ENCODE peak calls at places on chromosomes 4 and X, in eight cellular contexts. F is IMR-90, R is AG10803, L is A549, O is breast epithelium, J is pancreas, H is fibroblast of pulmonary artery, V is uterus. P is an unnamed sample.
A peak's percentile ranks its signal among the peaks of the same experiment; 100 is the strongest.

GRCh38 chr4:60579335-60579734 is 620.8 kb upstream of the ADGRL3 start:
- DNase-seq in F (peak; percentile 40), R (no peak), L (no peak), O (no peak), J (no peak), H (no peak), V (no peak), P (no peak)

GRCh38 chr4:112567536-112567935 is 51.6 kb upstream of the NEUROG2 start:
- DNase-seq in F (no peak), R (no peak), L (no peak), O (no peak), J (no peak), H (no peak), V (no peak), P (no peak)

GRCh38 chrX:24513416-24513815 is 48.3 kb downstream of the PDK3 start:
- DNase-seq in F (no peak), R (no peak), L (no peak), O (no peak), J (no peak), H (no peak), V (no peak), P (no peak)

GRCh38 chr4:169440446-169440845 is 169.7 kb upstream of the SH3RF1 start:
- DNase-seq in F (no peak), R (no peak), L (no peak), O (no peak), J (no peak), H (no peak), V (no peak), P (no peak)

GRCh38 chr4:1584498-1584897 is 99.6 kb downstream of the FAM53A start:
- DNase-seq in F (no peak), R (no peak), L (no peak), O (no peak), J (peak; percentile 18), H (no peak), V (no peak), P (no peak)

GRCh38 chrX:103404225-103405008 is 28.1 kb downstream of the BEX3 start:
- DNase-seq in F (peak; percentile 91), R (peak; percentile 85), L (peak; percentile 88), O (peak; percentile 44), J (peak; percentile 58), H (peak; percentile 95), V (peak; percentile 49), P (peak; percentile 88)

GRCh38 chr4:142366821-142367220 is 479.3 kb downstream of the INPP4B start:
- DNase-seq in F (no peak), R (no peak), L (no peak), O (no peak), J (no peak), H (no peak), V (no peak), P (no peak)

GRCh38 chrX:71283409-71284143 is at the start of gene NONO:
- DNase-seq in F (peak; percentile 99), R (peak; percentile 99), L (peak; percentile 99), O (peak; percentile 85), J (peak; percentile 82), H (peak; percentile 99), V (peak; percentile 79), P (peak; percentile 99)

GRCh38 chr4:147052361-147052760 is 106.7 kb upstream of the TTC29 start:
- DNase-seq in F (no peak), R (no peak), L (no peak), O (no peak), J (no peak), H (no peak), V (no peak), P (no peak)

GRCh38 chrX:41064028-41064427 is 21.2 kb upstream of the USP9X start:
- DNase-seq in F (peak; percentile 55), R (peak; percentile 40), L (no peak), O (no peak), J (no peak), H (no peak), V (no peak), P (peak; percentile 47)

GRCh38 chrX:13250831-13251612 is 68.8 kb downstream of the ATXN3L start:
- DNase-seq in F (peak; percentile 94), R (peak; percentile 99), L (no peak), O (no peak), J (no peak), H (peak; percentile 97), V (peak; percentile 27), P (peak; percentile 97)

GRCh38 chr4:162285753-162286152 is 122.0 kb upstream of the FSTL5 start:
- DNase-seq in F (no peak), R (no peak), L (no peak), O (no peak), J (no peak), H (no peak), V (no peak), P (no peak)

GRCh38 chrX:31063114-31063513 is 8.7 kb downstream of the FTHL17 start:
- DNase-seq in F (no peak), R (no peak), L (no peak), O (no peak), J (no peak), H (no peak), V (no peak), P (no peak)

GRCh38 chr4:84855774-84856173 is 110.7 kb downstream of the WDFY3 start:
- DNase-seq in F (no peak), R (no peak), L (no peak), O (peak; percentile 23), J (no peak), H (no peak), V (no peak), P (no peak)

GRCh38 chrX:55011294-55011693 is 11.1 kb downstream of the APEX2 start:
- DNase-seq in F (peak; percentile 4), R (no peak), L (no peak), O (no peak), J (no peak), H (peak; percentile 17), V (no peak), P (peak; percentile 3)

GRCh38 chr4:52407545-52407944 is 251.6 kb downstream of the USP46 start:
- DNase-seq in F (no peak), R (peak; percentile 3), L (no peak), O (no peak), J (no peak), H (no peak), V (no peak), P (peak; percentile 2)

GRCh38 chr4:2796261-2797187 is 3.6 kb downstream of the SH3BP2 start:
- DNase-seq in F (peak; percentile 52), R (peak; percentile 83), L (peak; percentile 82), O (peak; percentile 67), J (peak; percentile 91), H (no peak), V (peak; percentile 14), P (no peak)

GRCh38 chr4:128871948-128872347 is 62.4 kb downstream of the JADE1 start:
- DNase-seq in F (peak; percentile 99), R (peak; percentile 69), L (peak; percentile 61), O (no peak), J (no peak), H (peak; percentile 77), V (no peak), P (peak; percentile 71)

GRCh38 chr4:18063079-18063478 is 41.5 kb upstream of the LCORL start:
- DNase-seq in F (no peak), R (no peak), L (no peak), O (no peak), J (no peak), H (no peak), V (no peak), P (no peak)

DNA sequence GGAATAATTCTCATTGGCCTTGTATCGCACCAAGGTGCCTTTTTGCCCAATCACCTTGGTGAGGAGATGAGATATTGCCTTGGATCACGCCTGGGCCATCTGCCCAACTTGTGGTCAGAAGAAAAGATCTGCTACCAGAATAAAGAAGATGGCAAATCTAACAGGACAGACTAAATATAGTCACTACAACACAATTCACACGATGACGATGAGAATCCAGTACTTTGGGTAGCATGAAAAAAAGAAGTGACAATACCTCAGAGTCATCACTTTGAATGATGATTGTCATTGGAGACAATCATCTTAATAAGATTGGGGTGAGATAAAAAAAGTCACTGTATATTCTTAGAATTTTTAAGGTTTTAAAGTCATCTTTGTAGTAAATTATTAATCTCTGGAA is 7.3 kb upstream of the MSL3 start:
- DNase-seq in F (no peak), R (no peak), L (no peak), O (no peak), J (no peak), H (no peak), V (no peak), P (no peak)
- H3K4me3 ChIP-seq in F (no peak overlapping the region), R (no peak overlapping the region), L (no peak overlapping the region), O (no peak overlapping the region), J (no peak overlapping the region), H (no peak overlapping the region), V (no peak overlapping the region), P (no peak overlapping the region)

GRCh38 chr4:94158883-94159282 is 48.8 kb upstream of the SMARCAD1 start:
- DNase-seq in F (no peak), R (no peak), L (no peak), O (no peak), J (no peak), H (no peak), V (no peak), P (no peak)
- TF ChIP-seq CTCF in F (no peak), R (no peak), L (no peak), O (no peak), J (no peak), H (no peak), V (no peak), P (no peak)

DNA sequence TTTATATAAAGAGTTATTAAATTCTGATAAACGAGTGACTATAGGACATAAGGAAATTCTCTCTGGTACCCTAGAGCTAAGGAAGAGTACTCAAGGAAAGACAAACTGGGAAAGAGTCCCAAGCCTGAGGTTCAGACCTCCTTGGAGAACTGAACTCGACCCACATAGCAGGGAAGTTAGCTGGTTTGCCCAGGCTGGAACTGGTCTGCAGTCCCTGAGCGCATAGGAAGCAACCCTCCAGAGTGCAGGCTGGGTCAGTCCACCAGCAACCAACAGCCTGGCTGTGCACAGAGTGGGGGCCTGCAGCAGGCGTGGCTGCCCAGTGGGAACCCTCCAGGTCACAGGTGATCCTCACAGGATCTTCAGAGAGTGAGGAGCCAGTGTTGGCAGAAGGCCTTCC is 114.1 kb downstream of the SOWAHB start:
- DNase-seq in F (no peak), R (peak; percentile 41), L (no peak), O (no peak), J (no peak), H (no peak), V (no peak), P (peak; percentile 26)
- H3K4me3 ChIP-seq in F (no peak overlapping the region), R (no peak overlapping the region), L (no peak overlapping the region), O (no peak overlapping the region), J (no peak overlapping the region), H (no peak overlapping the region), V (no peak overlapping the region), P (no peak overlapping the region)

GRCh38 chrX:4550018-4550417 is 836.6 kb upstream of the PRKX start:
- DNase-seq in F (no peak), R (no peak), L (peak; percentile 6), O (no peak), J (no peak), H (no peak), V (no peak), P (no peak)

DNA sequence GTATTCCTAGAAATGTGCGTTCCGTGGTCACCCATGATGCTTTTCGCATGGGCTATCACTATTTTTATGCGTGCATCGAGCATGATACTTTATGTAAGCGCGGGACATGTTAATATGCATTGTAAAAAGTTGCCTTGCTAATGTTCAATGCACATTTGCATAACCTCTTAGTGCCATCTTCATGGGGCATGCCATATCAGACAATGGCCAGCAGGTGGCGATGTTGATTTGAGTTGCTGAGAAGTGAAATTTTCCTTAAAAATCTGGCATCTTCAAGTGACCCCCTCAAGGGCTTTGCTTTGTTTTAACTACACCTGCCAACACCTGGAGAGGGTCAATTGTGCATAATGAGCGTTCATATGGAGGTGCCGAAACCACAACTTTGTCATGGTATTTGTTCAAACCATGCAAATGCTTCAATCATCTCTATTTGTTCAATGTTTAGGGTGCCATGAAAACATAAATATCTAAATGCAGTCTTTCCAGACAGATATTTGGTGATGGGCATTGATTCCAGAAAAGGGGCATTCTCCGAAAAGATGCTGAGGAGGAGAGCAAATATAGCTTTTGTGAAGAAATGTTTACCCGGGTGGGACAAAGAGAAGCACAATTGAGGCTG is 833.9 kb upstream of the PRKX start:
- DNase-seq in F (peak; percentile 40), R (peak; percentile 21), L (peak; percentile 53), O (no peak), J (peak; percentile 74), H (peak; percentile 45), V (no peak), P (peak; percentile 49)
- TF ChIP-seq CTCF in F (peak; percentile 60), R (peak; percentile 68), L (peak; percentile 59), O (no peak), J (peak; percentile 96), H (peak; percentile 64), V (peak; percentile 54), P (peak; percentile 85)